ENCODE peak calls at places on chromosomes 4 and X, in eight cellular contexts. C is transverse colon, U is esophagus muscularis mucosa, G is tibial nerve, Z is stomach, Q is HepG2, J is sigmoid colon, D is K562. M is an unnamed sample.

GRCh38 chrX:40418413-40419195 is 162.2 kb upstream of the ATP6AP2 start:
- DNase-seq in J (no peak), C (no peak), D (no peak), Q (no peak), Z (no peak), U (no peak), G (no peak), M (no peak)

GRCh38 chrX:13427441-13428054 is 107.7 kb upstream of the ATXN3L start:
- DNase-seq in Z (no peak), D (peak; percentile 9), Q (no peak), J (no peak), G (no peak), C (no peak), U (no peak), M (no peak)

GRCh38 chr4:139481465-139481864 is 27.5 kb downstream of the RAB33B start:
- DNase-seq in C (no peak), G (no peak), J (no peak), Q (no peak), Z (no peak), D (no peak), U (no peak), M (no peak)

GRCh38 chrX:29666361-29666760 is 549.0 kb upstream of the MAGEB2 start:
- DNase-seq in Z (no peak), Q (no peak), D (no peak), J (no peak), G (no peak), U (no peak), C (no peak), M (no peak)

GRCh38 chrX:155028749-155029360 is 2.2 kb downstream of the FUNDC2 start:
- DNase-seq in C (no peak), G (no peak), D (no peak), J (no peak), Q (no peak), Z (no peak), U (no peak), M (no peak)

GRCh38 chr4:168667936-168668335 is 171.1 kb downstream of the PALLD start:
- DNase-seq in Z (no peak), J (no peak), G (no peak), D (no peak), Q (no peak), C (no peak), U (no peak), M (no peak)

GRCh38 chrX:39907964-39908616 is 189.7 kb downstream of the BCOR start:
- DNase-seq in C (peak; percentile 32), J (peak; percentile 86), D (no peak), G (peak; percentile 18), U (no peak), Z (peak; percentile 52), Q (peak; percentile 61), M (no peak)

GRCh38 chr4:88610771-88611170 is 18.5 kb downstream of the HERC3 start:
- DNase-seq in Z (no peak), G (no peak), J (peak; percentile 85), U (no peak), C (no peak), D (no peak), Q (no peak), M (no peak)

GRCh38 chr4:8853249-8853648 is 18.4 kb downstream of the HMX1 start:
- DNase-seq in J (no peak), Z (no peak), U (no peak), D (peak; percentile 29), G (no peak), Q (no peak), C (no peak), M (no peak)

GRCh38 chrX:74613350-74614192 is 853 bp downstream of the RLIM start:
- DNase-seq in J (no peak), U (no peak), D (peak; percentile 12), Q (peak; percentile 6), C (peak; percentile 7), Z (peak; percentile 26), G (no peak), M (no peak)

GRCh38 chr4:56821394-56822263 is at the start of gene SPINK2:
- DNase-seq in Z (peak; percentile 51), C (peak; percentile 63), J (no peak), U (no peak), D (peak; percentile 69), G (no peak), Q (no peak), M (no peak)

GRCh38 chrX:78747471-78747870 is at the start of gene LPAR4:
- DNase-seq in U (no peak), Q (no peak), Z (no peak), C (no peak), J (no peak), D (no peak), G (no peak), M (no peak)

GRCh38 chrX:124441971-124442370 is 95.6 kb downstream of the SH2D1A start:
- DNase-seq in Q (no peak), C (no peak), U (no peak), J (no peak), Z (no peak), D (peak; percentile 12), G (no peak), M (no peak)

GRCh38 chrX:253451-254297 is 27.5 kb upstream of the PLCXD1 start:
- DNase-seq in D (no peak), G (no peak), C (no peak), Q (no peak), U (peak; percentile 70), J (peak; percentile 38), Z (peak; percentile 24), M (no peak)

GRCh38 chr4:52038109-52038912 is at the start of gene SGCB:
- DNase-seq in Z (peak; percentile 60), G (peak; percentile 35), C (peak; percentile 68), Q (no peak), J (peak; percentile 78), D (peak; percentile 39), U (no peak), M (peak; percentile 84)

GRCh38 chrX:80846247-80846646 is 36.6 kb upstream of the BRWD3 start:
- DNase-seq in D (no peak), C (no peak), Q (no peak), Z (no peak), G (no peak), U (no peak), J (no peak), M (no peak)

GRCh38 chr4:29311231-29311630 is 1408.9 kb upstream of the PCDH7 start:
- DNase-seq in Z (no peak), U (no peak), J (no peak), G (no peak), D (no peak), Q (no peak), C (no peak), M (no peak)

GRCh38 chrX:6810796-6811195 is 275.9 kb upstream of the VCX3A start:
- DNase-seq in Z (no peak), U (no peak), D (no peak), J (no peak), C (no peak), Q (no peak), G (no peak), M (no peak)

GRCh38 chr4:158051401-158052235 is 121.2 kb downstream of the GASK1B start:
- DNase-seq in J (peak; percentile 66), Q (no peak), U (no peak), C (no peak), G (peak; percentile 33), D (no peak), Z (no peak), M (no peak)

GRCh38 chr4:183140911-183141320 is 41.9 kb downstream of the WWC2 start:
- DNase-seq in D (no peak), U (no peak), G (no peak), C (no peak), Q (no peak), Z (no peak), J (no peak), M (no peak)

GRCh38 chr4:1048781-1049590 is 37.6 kb downstream of the FGFRL1 start:
- DNase-seq in C (no peak), Q (no peak), D (no peak), J (peak; percentile 60), Z (no peak), U (no peak), G (no peak), M (peak; percentile 45)

GRCh38 chr4:156762851-156763250 is 208.7 kb downstream of the PDGFC start:
- DNase-seq in Q (no peak), U (no peak), D (no peak), G (no peak), C (no peak), J (peak; percentile 62), Z (no peak), M (no peak)

GRCh38 chrX:21700967-21701366 is 42.8 kb upstream of the KLHL34 start:
- DNase-seq in Q (peak; percentile 18), D (no peak), U (no peak), J (no peak), C (no peak), Z (no peak), G (no peak), M (no peak)
- TF ChIP-seq EP300 in Q (no peak), D (no peak), U (no peak), J (no peak), C (no peak), Z (no peak), G (no peak), M (no peak)

GRCh38 chr4:102809190-102809589 is 18.2 kb downstream of the UBE2D3 start:
- DNase-seq in Q (no peak), U (no peak), D (no peak), G (no peak), J (no peak), Z (no peak), C (no peak), M (no peak)

GRCh38 chr4:102807345-102807744 is 20.0 kb downstream of the UBE2D3 start:
- DNase-seq in G (no peak), C (no peak), Q (no peak), D (no peak), U (no peak), Z (no peak), J (no peak), M (no peak)

GRCh38 chr4:102808009-102808408 is 19.3 kb downstream of the UBE2D3 start:
- DNase-seq in Z (no peak), G (no peak), J (no peak), U (no peak), C (no peak), Q (no peak), D (no peak), M (no peak)

GRCh38 chr4:102809691-102810090 is 17.7 kb downstream of the UBE2D3 start:
- DNase-seq in Q (no peak), G (no peak), D (no peak), Z (no peak), J (no peak), U (no peak), C (no peak), M (no peak)
- H3K4me1 ChIP-seq in Q (peaks cover 21% of the 10 kb centered on the region), G (peaks cover 93% of the 10 kb centered on the region), D (no peaks in the 10 kb centered on the region), Z (peaks cover 15% of the 10 kb centered on the region), J (peaks cover 52% of the 10 kb centered on the region), U (peaks cover 81% of the 10 kb centered on the region), C (peaks cover 63% of the 10 kb centered on the region), M (peaks cover 56% of the 10 kb centered on the region)

GRCh38 chrX:1424452-1424851 is 28.3 kb downstream of the ASMTL start:
- DNase-seq in U (no peak), Z (no peak), G (no peak), Q (no peak), J (peak; percentile 11), C (no peak), D (no peak), M (no peak)
- H3K36me3 ChIP-seq in U (peaks cover 71% of the 10 kb centered on the region), Z (peaks cover 54% of the 10 kb centered on the region), G (peaks cover 84% of the 10 kb centered on the region), Q (peaks cover 2% of the 10 kb centered on the region), J (peaks cover 25% of the 10 kb centered on the region), C (no peaks in the 10 kb centered on the region), D (peaks cover 11% of the 10 kb centered on the region), M (peaks cover 53% of the 10 kb centered on the region)

DNA sequence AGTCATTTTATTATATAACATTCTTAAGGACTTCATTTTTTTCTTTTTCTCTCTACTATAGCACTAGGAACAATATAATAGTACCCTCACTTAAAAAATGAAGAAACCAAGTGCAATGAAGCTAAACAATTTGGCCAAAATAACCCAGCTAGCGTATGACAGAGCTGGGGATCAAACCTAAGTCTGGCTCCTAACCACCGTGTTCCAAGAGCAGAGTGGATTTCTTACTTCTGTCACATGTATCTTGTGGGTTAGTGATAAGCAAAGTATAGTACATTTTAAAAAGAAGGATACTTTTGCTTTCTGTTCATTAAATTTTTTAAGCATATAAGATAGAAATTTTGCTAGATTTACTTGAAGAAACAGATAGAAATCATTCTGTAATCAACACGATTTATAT is 11.5 kb downstream of the LIMCH1 start:
- DNase-seq in C (no peak), D (no peak), U (no peak), Q (no peak), Z (no peak), G (no peak), J (no peak), M (no peak)
- TF ChIP-seq EP300 in C (no peak), D (no peak), U (no peak), Q (no peak), Z (no peak), G (no peak), J (no peak), M (no peak)